ENCODE peak calls at places on chromosomes 11 and 22, in five cellular contexts. One of them, this sample, is unnamed.

GRCh38 chr11:10920205-10920604 is 62.4 kb upstream of the ZBED5 start:
- DNase-seq in NCI-H2029: no peak
- DNase-seq in kidney: no peak
- DNase-seq in heart right ventricle: no peak
- DNase-seq in astrocyte of the spinal cord: no peak
- DNase-seq in this sample: no peak

GRCh38 chr11:11960687-11961086 is 47.7 kb downstream of the DKK3 start:
- DNase-seq in NCI-H2029: no peak
- DNase-seq in kidney: no peak
- DNase-seq in heart right ventricle: no peak
- DNase-seq in astrocyte of the spinal cord: no peak
- DNase-seq in this sample: no peak

GRCh38 chr22:36824655-36825054 is 7.8 kb upstream of the PVALB start:
- DNase-seq in NCI-H2029: no peak
- DNase-seq in kidney: no peak
- DNase-seq in heart right ventricle: no peak
- DNase-seq in astrocyte of the spinal cord: no peak
- DNase-seq in this sample: no peak

GRCh38 chr22:49298834-49299750 is 528.6 kb downstream of the BRD1 start:
- DNase-seq in NCI-H2029: no peak
- DNase-seq in kidney: no peak
- DNase-seq in heart right ventricle: no peak
- DNase-seq in astrocyte of the spinal cord: no peak
- DNase-seq in this sample: peak

GRCh38 chr22:45268167-45268957 is 16.4 kb upstream of the UPK3A start:
- DNase-seq in NCI-H2029: peak
- DNase-seq in kidney: no peak
- DNase-seq in heart right ventricle: peak
- DNase-seq in astrocyte of the spinal cord: no peak
- DNase-seq in this sample: peak

GRCh38 chr11:12871251-12871650 is 137.9 kb upstream of the RASSF10 start:
- DNase-seq in NCI-H2029: no peak
- DNase-seq in kidney: no peak
- DNase-seq in heart right ventricle: no peak
- DNase-seq in astrocyte of the spinal cord: no peak
- DNase-seq in this sample: no peak

GRCh38 chr22:18083406-18083805 is 5.6 kb downstream of the PEX26 start:
- DNase-seq in NCI-H2029: no peak
- DNase-seq in kidney: no peak
- DNase-seq in heart right ventricle: no peak
- DNase-seq in astrocyte of the spinal cord: no peak
- DNase-seq in this sample: no peak

GRCh38 chr11:48087974-48088681 is 107.8 kb downstream of the PTPRJ start:
- DNase-seq in NCI-H2029: peak
- DNase-seq in kidney: peak
- DNase-seq in heart right ventricle: peak
- DNase-seq in astrocyte of the spinal cord: no peak
- DNase-seq in this sample: peak

This sample was measured in pancreas.